ENCODE peak calls at places on chromosomes 5 and 9, in eight cellular contexts. N, X, T, W, A, C, P and I are unnamed samples.
A peak's percentile ranks its signal among the peaks of the same experiment; 100 is the strongest.

GRCh38 chr5:73295447-73295846 is 122.5 kb downstream of the TMEM174 start:
- DNase-seq in N (no peak), X (no peak), T (no peak), W (no peak), A (no peak), C (no peak), P (no peak), I (no peak)

GRCh38 chr9:70352802-70353201 is 61.7 kb downstream of the KLF9 start:
- DNase-seq in N (no peak), X (no peak), T (peak; percentile 14), W (peak; percentile 24), A (no peak), C (no peak), P (peak; percentile 8), I (no peak)

GRCh38 chr9:93292288-93292615 is 108.3 kb downstream of the WNK2 start:
- DNase-seq in N (no peak), X (no peak), T (no peak), W (no peak), A (no peak), C (no peak), P (peak; percentile 15), I (no peak)

GRCh38 chr5:59178482-59178881 is 595.6 kb downstream of the RAB3C start:
- DNase-seq in N (no peak), X (no peak), T (no peak), W (no peak), A (no peak), C (no peak), P (no peak), I (no peak)

GRCh38 chr5:145936401-145937131 is at the start of gene SH3RF2:
- DNase-seq in N (peak; percentile 26), X (peak; percentile 80), T (peak; percentile 94), W (peak; percentile 88), A (peak; percentile 97), C (peak; percentile 75), P (no peak), I (peak; percentile 80)

GRCh38 chr9:127930298-127931091 is at the start of gene PIP5KL1:
- DNase-seq in N (peak; percentile 70), X (peak; percentile 78), T (peak; percentile 76), W (no peak), A (peak; percentile 95), C (peak; percentile 77), P (peak; percentile 93), I (no peak)

GRCh38 chr9:86046930-86047341 is 52.4 kb downstream of the GOLM1 start:
- DNase-seq in N (no peak), X (no peak), T (no peak), W (no peak), A (no peak), C (no peak), P (peak; percentile 11), I (no peak)

GRCh38 chr5:39896706-39897105 is 471.9 kb upstream of the DAB2 start:
- DNase-seq in N (no peak), X (peak; percentile 11), T (no peak), W (no peak), A (no peak), C (no peak), P (no peak), I (no peak)

GRCh38 chr5:147455321-147455720 is 54.5 kb downstream of the DPYSL3 start:
- DNase-seq in N (no peak), X (no peak), T (peak; percentile 88), W (peak; percentile 20), A (no peak), C (no peak), P (peak; percentile 24), I (no peak)

GRCh38 chr5:135832941-135833340 is 1.5 kb upstream of the SLC25A48 start:
- DNase-seq in N (no peak), X (no peak), T (no peak), W (no peak), A (no peak), C (no peak), P (no peak), I (peak; percentile 28)

GRCh38 chr9:127283917-127284316 is 19.3 kb downstream of the GARNL3 start:
- DNase-seq in N (no peak), X (no peak), T (peak; percentile 49), W (peak; percentile 34), A (no peak), C (peak; percentile 25), P (no peak), I (no peak)

GRCh38 chr5:115375922-115376321 is 79.5 kb upstream of the CCDC112 start:
- DNase-seq in N (no peak), X (peak; percentile 30), T (no peak), W (no peak), A (no peak), C (peak; percentile 30), P (no peak), I (peak; percentile 88)

GRCh38 chr5:118233601-118234000 is 754.7 kb downstream of the DTWD2 start:
- DNase-seq in N (no peak), X (no peak), T (no peak), W (no peak), A (no peak), C (no peak), P (no peak), I (no peak)

GRCh38 chr5:59525957-59526356 is 367.6 kb downstream of the PDE4D start:
- DNase-seq in N (no peak), X (no peak), T (no peak), W (no peak), A (no peak), C (no peak), P (no peak), I (no peak)

GRCh38 chr9:5630038-5630507 is 1.2 kb downstream of the RIC1 start:
- DNase-seq in N (no peak), X (no peak), T (peak; percentile 56), W (peak; percentile 3), A (no peak), C (no peak), P (peak; percentile 24), I (no peak)

GRCh38 chr5:18037718-18038117 is 403.5 kb downstream of the TAF11L14 start:
- DNase-seq in N (no peak), X (no peak), T (no peak), W (no peak), A (no peak), C (no peak), P (no peak), I (no peak)

GRCh38 chr5:126801992-126802294 is 25.0 kb downstream of the LMNB1 start:
- DNase-seq in N (no peak), X (no peak), T (peak; percentile 67), W (peak; percentile 59), A (no peak), C (no peak), P (no peak), I (no peak)

GRCh38 chr5:96427823-96428222 is 5.2 kb downstream of the PCSK1 start:
- DNase-seq in N (no peak), X (no peak), T (peak; percentile 51), W (peak; percentile 46), A (no peak), C (no peak), P (no peak), I (no peak)

GRCh38 chr9:93697352-93698139 is 121.2 kb downstream of the PHF2 start:
- DNase-seq in N (no peak), X (no peak), T (no peak), W (no peak), A (peak; percentile 17), C (no peak), P (no peak), I (no peak)

GRCh38 chr5:175689147-175689991 is 31.5 kb downstream of the HRH2 start:
- DNase-seq in N (no peak), X (no peak), T (peak; percentile 92), W (peak; percentile 96), A (no peak), C (no peak), P (no peak), I (no peak)

GRCh38 chr9:137027369-137028012 is 546 bp downstream of the ABCA2 start:
- DNase-seq in N (no peak), X (peak; percentile 47), T (no peak), W (no peak), A (no peak), C (no peak), P (no peak), I (no peak)

GRCh38 chr5:71633255-71634155 is 46.4 kb downstream of the MCCC2 start:
- DNase-seq in N (no peak), X (no peak), T (no peak), W (no peak), A (no peak), C (no peak), P (no peak), I (no peak)

GRCh38 chr9:112348257-112348992 is 15.0 kb upstream of the PTBP3 start:
- DNase-seq in N (peak; percentile 79), X (peak; percentile 90), T (peak; percentile 47), W (no peak), A (peak; percentile 64), C (peak; percentile 83), P (no peak), I (peak; percentile 92)

GRCh38 chr5:6176294-6176693 is 202.1 kb downstream of the MED10 start:
- DNase-seq in N (no peak), X (no peak), T (no peak), W (no peak), A (no peak), C (no peak), P (no peak), I (no peak)

GRCh38 chr9:94159069-94159915 is 75.0 kb downstream of the PTPDC1 start:
- DNase-seq in N (no peak), X (no peak), T (no peak), W (no peak), A (no peak), C (no peak), P (no peak), I (peak; percentile 21)

GRCh38 chr5:68652507-68652906 is 437.0 kb downstream of the PIK3R1 start:
- DNase-seq in N (no peak), X (no peak), T (peak; percentile 93), W (no peak), A (no peak), C (peak; percentile 23), P (no peak), I (no peak)

GRCh38 chr9:121269888-121270254 is 1.9 kb downstream of the GSN start:
- DNase-seq in N (no peak), X (no peak), T (no peak), W (no peak), A (no peak), C (no peak), P (no peak), I (no peak)

GRCh38 chr9:73219985-73220626 is 68.4 kb downstream of the ANXA1 start:
- DNase-seq in N (no peak), X (no peak), T (peak; percentile 91), W (peak; percentile 9), A (no peak), C (no peak), P (no peak), I (no peak)

GRCh38 chr9:90607701-90608122 is 34.9 kb downstream of the DIRAS2 start:
- DNase-seq in N (no peak), X (no peak), T (no peak), W (no peak), A (no peak), C (peak; percentile 66), P (no peak), I (peak; percentile 66)

GRCh38 chr9:133440884-133441283 is 18.7 kb downstream of the ADAMTS13 start:
- DNase-seq in N (no peak), X (no peak), T (no peak), W (no peak), A (no peak), C (no peak), P (no peak), I (no peak)

GRCh38 chr9:82553654-82554366 is 509.1 kb downstream of the RASEF start:
- DNase-seq in N (no peak), X (peak; percentile 26), T (peak; percentile 86), W (no peak), A (no peak), C (no peak), P (no peak), I (no peak)

GRCh38 chr9:134204991-134205578 is 40.7 kb upstream of the RNU6ATAC start:
- DNase-seq in N (no peak), X (no peak), T (no peak), W (no peak), A (no peak), C (no peak), P (no peak), I (peak; percentile 48)

GRCh38 chr9:133733421-133734250 is 4.5 kb downstream of the SARDH start:
- DNase-seq in N (no peak), X (peak; percentile 6), T (no peak), W (no peak), A (no peak), C (no peak), P (no peak), I (peak; percentile 46)

GRCh38 chr5:51384281-51384840 is 1.1 kb downstream of the ISL1 start:
- DNase-seq in N (no peak), X (no peak), T (no peak), W (no peak), A (no peak), C (no peak), P (no peak), I (no peak)